ENCODE peak calls at places on chromosomes 3 and 15, in nine cellular contexts. K is PC-3, V is GM04503, L is NCI-H1417, H is A172, G is natural killer cell, M is H7, J is DMS79, U is neural progenitor cell. S is an unnamed sample.

GRCh38 chr3:196559826-196560225 is 8.5 kb downstream of the WDR53 start:
- DNase-seq in K (peak), V (no peak), L (no peak), H (peak), G (no peak), M (no peak), J (no peak), U (no peak), S (no peak)

GRCh38 chr15:47888721-47889120 is 171.4 kb downstream of the SEMA6D start:
- DNase-seq in K (no peak), V (no peak), L (no peak), H (no peak), G (no peak), M (no peak), J (no peak), U (no peak), S (no peak)

GRCh38 chr15:74200394-74200793 is 2.2 kb downstream of the STRA6 start:
- DNase-seq in K (peak), V (no peak), L (no peak), H (peak), G (no peak), M (no peak), J (no peak), U (no peak), S (peak)

GRCh38 chr3:190338717-190339116 is 16.5 kb upstream of the CLDN1 start:
- DNase-seq in K (peak), V (no peak), L (no peak), H (peak), G (no peak), M (no peak), J (no peak), U (no peak), S (peak)

GRCh38 chr3:53084310-53085001 is 38.6 kb upstream of the SFMBT1 start:
- DNase-seq in K (no peak), V (no peak), L (peak), H (peak), G (no peak), M (no peak), J (no peak), U (no peak), S (no peak)

GRCh38 chr15:57505056-57505713 is 86.5 kb upstream of the MYZAP start:
- DNase-seq in K (peak), V (no peak), L (no peak), H (peak), G (no peak), M (no peak), J (no peak), U (no peak), S (peak)

GRCh38 chr15:95405447-95405846 is 925.1 kb upstream of the NR2F2 start:
- DNase-seq in K (no peak), V (no peak), L (no peak), H (peak), G (no peak), M (no peak), J (no peak), U (no peak), S (no peak)

GRCh38 chr15:101723161-101723873 is 956 bp downstream of the TARS3 start:
- DNase-seq in K (peak), V (no peak), L (peak), H (peak), G (no peak), M (no peak), J (peak), U (no peak), S (no peak)

GRCh38 chr15:42608767-42609488 is 33.5 kb downstream of the STARD9 start:
- DNase-seq in K (no peak), V (no peak), L (no peak), H (no peak), G (peak), M (no peak), J (no peak), U (no peak), S (no peak)

GRCh38 chr3:59108091-59108815 is 58.4 kb upstream of the CFAP20DC start:
- DNase-seq in K (peak), V (no peak), L (no peak), H (peak), G (no peak), M (no peak), J (no peak), U (no peak), S (no peak)

GRCh38 chr3:81622395-81622794 is 139.1 kb downstream of the GBE1 start:
- DNase-seq in K (no peak), V (peak), L (no peak), H (no peak), G (no peak), M (no peak), J (no peak), U (no peak), S (no peak)

GRCh38 chr3:46858456-46858855 is 4.8 kb downstream of the MYL3 start:
- DNase-seq in K (no peak), V (no peak), L (no peak), H (no peak), G (no peak), M (peak), J (no peak), U (no peak), S (no peak)

GRCh38 chr3:114643342-114643741 is 349.5 kb downstream of the TIGIT start:
- DNase-seq in K (no peak), V (no peak), L (no peak), H (no peak), G (no peak), M (no peak), J (no peak), U (peak), S (no peak)

GRCh38 chr3:197186887-197187588 is 111.4 kb downstream of the DLG1 start:
- DNase-seq in K (peak), V (no peak), L (peak), H (peak), G (no peak), M (peak), J (peak), U (peak), S (peak)

GRCh38 chr15:49731187-49731828 is 110.5 kb downstream of the DTWD1 start:
- DNase-seq in K (no peak), V (no peak), L (no peak), H (no peak), G (no peak), M (no peak), J (no peak), U (no peak), S (no peak)

GRCh38 chr15:43070893-43071292 is 34.9 kb downstream of the UBR1 start:
- DNase-seq in K (no peak), V (no peak), L (no peak), H (no peak), G (no peak), M (no peak), J (no peak), U (no peak), S (no peak)

GRCh38 chr15:67784057-67784781 is 41.1 kb upstream of the SKOR1 start:
- DNase-seq in K (no peak), V (no peak), L (peak), H (no peak), G (no peak), M (no peak), J (no peak), U (no peak), S (no peak)

GRCh38 chr3:72655151-72655551 is 193.1 kb downstream of the SHQ1 start:
- DNase-seq in K (peak), V (no peak), L (no peak), H (no peak), G (no peak), M (peak), J (no peak), U (peak), S (no peak)

GRCh38 chr3:167094632-167095031 is 285.5 kb downstream of the ZBBX start:
- DNase-seq in K (no peak), V (no peak), L (no peak), H (no peak), G (no peak), M (no peak), J (no peak), U (no peak), S (no peak)

GRCh38 chr3:105868450-105868744 is 415 bp downstream of the CBLB start:
- DNase-seq in K (peak), V (no peak), L (peak), H (peak), G (peak), M (peak), J (peak), U (peak), S (no peak)

GRCh38 chr15:81000144-81000625 is 538 bp upstream of the TLNRD1 start:
- DNase-seq in K (peak), V (no peak), L (no peak), H (no peak), G (no peak), M (no peak), J (no peak), U (no peak), S (no peak)

GRCh38 chr15:99511865-99512632 is 53.7 kb upstream of the MEF2A start:
- DNase-seq in K (no peak), V (no peak), L (no peak), H (no peak), G (no peak), M (no peak), J (no peak), U (no peak), S (no peak)

GRCh38 chr3:187705164-187705563 is 2.8 kb upstream of the RTP2 start:
- DNase-seq in K (no peak), V (no peak), L (no peak), H (no peak), G (no peak), M (no peak), J (no peak), U (no peak), S (no peak)

GRCh38 chr3:5022966-5023776 is 43.9 kb downstream of the BHLHE40 start:
- DNase-seq in K (peak), V (peak), L (no peak), H (peak), G (no peak), M (peak), J (no peak), U (no peak), S (no peak)

GRCh38 chr3:57852896-57853295 is 96.8 kb downstream of the SLMAP start:
- DNase-seq in K (peak), V (peak), L (no peak), H (peak), G (no peak), M (no peak), J (no peak), U (no peak), S (peak)

GRCh38 chr3:111541911-111542483 is at the start of gene CD96:
- DNase-seq in K (peak), V (no peak), L (no peak), H (no peak), G (peak), M (no peak), J (no peak), U (no peak), S (no peak)

GRCh38 chr3:39671116-39671515 is 138.3 kb upstream of the MYRIP start:
- DNase-seq in K (no peak), V (no peak), L (no peak), H (no peak), G (no peak), M (no peak), J (no peak), U (no peak), S (no peak)

S was measured in HT-29.